ENCODE peak calls at places on chromosomes 12 and 14, in seven cellular contexts. J, N, O, Q, L, Z and Y are unnamed samples.

GRCh38 chr12:13075114-13075471 is 28.4 kb downstream of the GSG1 start:
- DNase-seq in J (no peak), N (no peak), O (no peak), Q (no peak), L (no peak), Z (no peak), Y (no peak)

GRCh38 chr12:33546004-33546403 is 106.4 kb upstream of the SYT10 start:
- DNase-seq in J (no peak), N (no peak), O (no peak), Q (no peak), L (no peak), Z (no peak), Y (no peak)

GRCh38 chr12:40017488-40017887 is 88.4 kb downstream of the SLC2A13 start:
- DNase-seq in J (no peak), N (no peak), O (no peak), Q (no peak), L (no peak), Z (no peak), Y (no peak)

GRCh38 chr12:29517265-29517664 is 19.8 kb upstream of the OVCH1 start:
- DNase-seq in J (no peak), N (no peak), O (no peak), Q (no peak), L (no peak), Z (no peak), Y (no peak)

GRCh38 chr12:78470354-78471195 is 394.0 kb upstream of the SYT1 start:
- DNase-seq in J (peak; percentile 37), N (no peak), O (no peak), Q (peak; percentile 57), L (peak; percentile 27), Z (no peak), Y (no peak)

GRCh38 chr12:19166956-19167355 is 37.4 kb downstream of the PLEKHA5 start:
- DNase-seq in J (no peak), N (no peak), O (no peak), Q (no peak), L (no peak), Z (no peak), Y (no peak)

GRCh38 chr12:28114488-28114887 is 75.8 kb upstream of the CCDC91 start:
- DNase-seq in J (no peak), N (no peak), O (no peak), Q (no peak), L (no peak), Z (no peak), Y (no peak)

GRCh38 chr14:101018561-101019290 is 115.2 kb upstream of the RTL1 start:
- DNase-seq in J (no peak), N (peak; percentile 53), O (peak; percentile 17), Q (no peak), L (no peak), Z (peak; percentile 42), Y (peak; percentile 49)

GRCh38 chr12:84919271-84919670 is 6.7 kb upstream of the SLC6A15 start:
- DNase-seq in J (no peak), N (no peak), O (no peak), Q (no peak), L (no peak), Z (no peak), Y (no peak)

GRCh38 chr14:61911534-61911933 is 149.3 kb downstream of the SNAPC1 start:
- DNase-seq in J (no peak), N (peak; percentile 82), O (no peak), Q (no peak), L (no peak), Z (no peak), Y (no peak)

GRCh38 chr14:68910540-68910939 is 68.6 kb downstream of the ACTN1 start:
- DNase-seq in J (no peak), N (no peak), O (no peak), Q (no peak), L (no peak), Z (no peak), Y (no peak)

GRCh38 chr12:101078881-101079280 is 131.2 kb downstream of the SLC5A8 start:
- DNase-seq in J (no peak), N (no peak), O (no peak), Q (no peak), L (no peak), Z (no peak), Y (no peak)

GRCh38 chr12:3630621-3631271 is 122.2 kb downstream of the CRACR2A start:
- DNase-seq in J (no peak), N (no peak), O (no peak), Q (no peak), L (no peak), Z (no peak), Y (no peak)

GRCh38 chr14:55052259-55052930 is 948 bp downstream of the MAPK1IP1L start:
- DNase-seq in J (no peak), N (no peak), O (no peak), Q (no peak), L (no peak), Z (no peak), Y (no peak)

GRCh38 chr12:46664771-46665287 is 161.0 kb downstream of the SLC38A4 start:
- DNase-seq in J (peak; percentile 72), N (no peak), O (no peak), Q (peak; percentile 91), L (peak; percentile 83), Z (no peak), Y (no peak)

GRCh38 chr14:31965735-31966598 is 111.1 kb upstream of the ARHGAP5 start:
- DNase-seq in J (no peak), N (no peak), O (no peak), Q (no peak), L (peak; percentile 96), Z (no peak), Y (no peak)

GRCh38 chr14:47148686-47149085 is 497.1 kb upstream of the RPL10L start:
- DNase-seq in J (no peak), N (no peak), O (no peak), Q (no peak), L (no peak), Z (no peak), Y (no peak)

GRCh38 chr12:40197590-40197989 is 27.2 kb upstream of the LRRK2 start:
- DNase-seq in J (no peak), N (no peak), O (no peak), Q (no peak), L (no peak), Z (no peak), Y (no peak)

GRCh38 chr12:95608252-95609033 is 57.2 kb upstream of the USP44 start:
- DNase-seq in J (no peak), N (no peak), O (peak; percentile 85), Q (peak; percentile 91), L (peak; percentile 28), Z (no peak), Y (peak; percentile 76)

GRCh38 chr14:104732931-104733681 is 9.1 kb downstream of the ADSS1 start:
- DNase-seq in J (no peak), N (no peak), O (peak; percentile 60), Q (no peak), L (no peak), Z (no peak), Y (no peak)

GRCh38 chr14:104731249-104731924 is 7.4 kb downstream of the ADSS1 start:
- DNase-seq in J (no peak), N (no peak), O (no peak), Q (no peak), L (peak; percentile 73), Z (no peak), Y (no peak)

GRCh38 chr14:104731925-104732294 is 7.9 kb downstream of the ADSS1 start:
- DNase-seq in J (no peak), N (no peak), O (no peak), Q (no peak), L (no peak), Z (no peak), Y (no peak)

GRCh38 chr14:104734051-104734587 is 10.1 kb downstream of the ADSS1 start:
- DNase-seq in J (no peak), N (no peak), O (no peak), Q (no peak), L (no peak), Z (no peak), Y (no peak)

DNA sequence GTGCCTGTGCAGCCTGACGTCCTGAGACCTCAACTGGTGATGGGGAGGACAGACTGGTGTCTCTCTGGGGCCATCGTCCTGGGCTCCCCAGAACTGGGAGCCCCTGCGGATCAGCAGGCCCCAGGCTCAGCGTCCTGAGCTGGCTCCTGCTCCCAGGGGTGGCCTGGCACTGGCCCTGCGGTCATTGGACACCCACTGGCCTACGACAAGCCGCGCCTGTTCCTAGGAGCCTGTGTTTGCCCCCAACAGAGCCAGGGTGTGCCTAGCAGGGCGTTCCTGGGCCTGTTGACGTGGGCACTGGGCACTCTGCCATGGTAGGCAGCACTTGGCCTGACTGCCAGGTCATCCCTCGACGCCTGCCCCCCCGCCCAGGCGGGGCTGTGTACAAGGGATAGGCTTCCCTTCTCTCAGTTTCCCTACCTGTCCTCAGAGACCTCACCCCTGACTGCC is 8.4 kb downstream of the ADSS1 start:
- DNase-seq in J (no peak), N (no peak), O (peak; percentile 93), Q (no peak), L (no peak), Z (no peak), Y (no peak)
- TF ChIP-seq POLR2AphosphoS5 in J (peak; percentile 23), N (peak; percentile 24), O (peak; percentile 64), Q (no peak), L (no peak), Z (no peak), Y (peak; percentile 11)

DNA sequence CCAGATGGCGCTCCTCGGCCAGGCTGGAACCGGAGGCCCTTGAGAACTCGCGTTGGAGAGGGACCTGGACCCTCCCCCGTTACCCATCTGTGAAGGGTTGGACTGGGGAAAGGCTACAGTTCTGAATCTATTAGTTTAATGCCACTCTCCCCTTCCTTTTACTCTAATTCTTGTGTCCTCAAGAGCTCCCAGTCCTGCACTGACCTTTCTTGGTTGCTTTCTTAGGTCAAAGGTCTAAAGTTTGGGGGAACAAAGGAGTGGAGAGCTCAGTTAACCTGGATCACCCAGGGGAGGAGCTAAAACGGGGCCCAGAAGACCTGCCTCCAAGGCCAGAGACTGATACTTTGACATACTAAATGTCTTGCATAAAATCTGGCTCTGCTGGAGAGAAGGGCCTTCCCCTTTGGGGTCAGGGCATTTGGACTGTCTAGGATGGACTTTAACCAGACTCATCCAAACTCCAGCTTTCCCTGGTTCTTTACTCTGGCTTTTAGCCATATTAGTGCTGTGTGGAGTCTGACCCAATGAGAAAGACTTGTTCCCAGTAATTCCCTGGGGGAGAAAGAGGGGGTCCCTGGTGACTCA is 923 bp upstream of the MLF2 start:
- DNase-seq in J (no peak), N (no peak), O (no peak), Q (no peak), L (no peak), Z (no peak), Y (no peak)
- TF ChIP-seq CTCF in J (peak; percentile 95), N (no peak), O (no peak), Q (peak; percentile 99), L (peak; percentile 98), Z (peak; percentile 5), Y (peak; percentile 91)

DNA sequence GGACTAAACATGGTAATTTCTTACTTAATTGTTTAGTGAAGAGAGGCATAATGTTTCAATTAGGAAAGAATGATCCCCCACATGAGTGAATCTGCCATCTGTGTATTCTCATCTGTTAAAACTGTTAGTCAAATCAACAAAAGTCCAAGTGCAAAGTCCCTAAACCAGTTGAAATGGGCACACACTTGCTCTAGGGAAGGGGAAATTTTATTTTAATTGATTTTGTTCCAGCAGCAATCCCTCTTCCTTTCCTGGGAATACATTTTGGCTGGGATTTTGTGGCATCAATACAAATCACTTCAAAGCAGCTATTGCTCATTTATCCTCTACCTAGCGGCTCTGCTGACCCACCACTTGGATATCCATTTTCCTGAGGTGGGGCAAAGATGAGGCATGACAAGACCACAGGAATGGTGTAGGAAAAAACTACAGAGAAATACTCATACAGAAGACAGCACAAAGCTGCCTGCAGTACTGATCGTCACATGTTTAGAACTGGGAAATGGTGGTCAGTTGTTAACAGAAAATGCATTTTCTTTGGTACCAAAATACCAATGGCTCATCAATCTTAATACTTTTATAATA is 9.9 kb upstream of the SSTR1 start:
- DNase-seq in J (no peak), N (no peak), O (no peak), Q (no peak), L (no peak), Z (no peak), Y (no peak)
- TF ChIP-seq POLR2AphosphoS5 in J (no peak), N (no peak), O (no peak), Q (no peak), L (no peak), Z (no peak), Y (no peak)

GRCh38 chr14:82855912-82856381 is 1322.3 kb upstream of the SEL1L start:
- DNase-seq in J (no peak), N (no peak), O (no peak), Q (peak; percentile 15), L (no peak), Z (no peak), Y (no peak)
- TF ChIP-seq CTCF in J (no peak), N (no peak), O (peak; percentile 24), Q (no peak), L (no peak), Z (peak; percentile 42), Y (no peak)